ENCODE peak calls at places on chromosome 11, in seven cellular contexts. E is spleen, T is GM12878, Y is K562, F is sigmoid colon, G is HCT116, Z is suprapubic skin. M is an unnamed sample.

GRCh38 chr11:106017088-106017487 is 5.0 kb downstream of the MSANTD4 start:
- DNase-seq in Y (no peak), Z (no peak), G (no peak), F (no peak), T (no peak), E (no peak), M (no peak)

GRCh38 chr11:120280566-120281160 is 40.7 kb downstream of the POU2F3 start:
- DNase-seq in E (no peak), F (no peak), G (no peak), Y (peak; percentile 63), Z (no peak), T (no peak), M (no peak)

GRCh38 chr11:14095882-14096281 is 133.4 kb downstream of the SPON1 start:
- DNase-seq in E (no peak), Y (no peak), F (no peak), Z (no peak), G (no peak), T (no peak), M (no peak)

GRCh38 chr11:66081505-66081904 is 11.4 kb downstream of the PACS1 start:
- DNase-seq in Y (no peak), T (no peak), G (no peak), E (peak; percentile 93), F (peak; percentile 73), Z (peak; percentile 83), M (peak; percentile 92)

GRCh38 chr11:19938051-19938856 is 222.0 kb downstream of the DBX1 start:
- DNase-seq in Y (peak; percentile 83), G (peak; percentile 36), F (no peak), T (no peak), E (no peak), Z (no peak), M (no peak)

GRCh38 chr11:32809313-32809712 is 14.9 kb upstream of the CCDC73 start:
- DNase-seq in Y (peak; percentile 39), Z (no peak), G (peak; percentile 60), E (peak; percentile 79), F (peak; percentile 70), T (no peak), M (peak; percentile 73)

GRCh38 chr11:5204787-5205186 is 4.3 kb upstream of the OR51V1 start:
- DNase-seq in Y (peak; percentile 73), Z (no peak), T (no peak), E (no peak), F (no peak), G (peak; percentile 68), M (no peak)

GRCh38 chr11:57901756-57902155 is 121.9 kb upstream of the OR9Q1 start:
- DNase-seq in Z (no peak), E (no peak), Y (peak; percentile 28), F (no peak), T (no peak), G (no peak), M (no peak)

GRCh38 chr11:62612366-62613274 is at the start of the genes EML3 and ROM1:
- DNase-seq in G (no peak), Y (peak; percentile 95), E (peak; percentile 98), F (peak; percentile 96), T (no peak), Z (peak; percentile 96), M (peak; percentile 76)

GRCh38 chr11:33622231-33622630 is 78.4 kb downstream of the C11orf91 start:
- DNase-seq in Z (no peak), T (no peak), E (no peak), Y (no peak), F (no peak), G (no peak), M (no peak)

GRCh38 chr11:2100361-2101170 is 38.6 kb downstream of the IGF2 start:
- DNase-seq in Y (peak; percentile 49), G (no peak), E (peak; percentile 84), T (no peak), F (peak; percentile 53), Z (peak; percentile 78), M (no peak)

GRCh38 chr11:3136542-3137455 is 28.3 kb downstream of the OSBPL5 start:
- DNase-seq in E (peak; percentile 78), F (peak; percentile 59), G (no peak), Z (peak; percentile 72), T (no peak), Y (no peak), M (no peak)

GRCh38 chr11:13110145-13110544 is 101.0 kb downstream of the RASSF10 start:
- DNase-seq in Z (no peak), E (no peak), T (no peak), G (no peak), Y (no peak), F (no peak), M (no peak)

GRCh38 chr11:31967404-31967950 is 123.4 kb upstream of the RCN1 start:
- DNase-seq in Z (no peak), G (no peak), E (no peak), F (no peak), Y (no peak), T (no peak), M (no peak)

GRCh38 chr11:134581121-134581626 is 169.1 kb upstream of the B3GAT1 start:
- DNase-seq in T (no peak), F (peak; percentile 28), E (no peak), G (no peak), Z (peak; percentile 63), Y (no peak), M (no peak)

GRCh38 chr11:135006800-135007199 is 594.8 kb upstream of the B3GAT1 start:
- DNase-seq in Y (no peak), F (no peak), E (no peak), G (no peak), Z (no peak), T (no peak), M (no peak)

GRCh38 chr11:112004389-112004788 is 20.8 kb upstream of the DLAT start:
- DNase-seq in F (no peak), T (no peak), Z (no peak), Y (peak; percentile 36), G (peak; percentile 10), E (no peak), M (no peak)

GRCh38 chr11:19320764-19321163 is 80.0 kb upstream of the E2F8 start:
- DNase-seq in Y (no peak), T (no peak), G (no peak), Z (no peak), F (no peak), E (no peak), M (no peak)

GRCh38 chr11:120182790-120183491 is 27.9 kb upstream of the OAF start:
- DNase-seq in Y (no peak), F (peak; percentile 66), G (no peak), T (no peak), Z (peak; percentile 74), E (peak; percentile 45), M (no peak)

GRCh38 chr11:129190087-129190486 is 2.0 kb downstream of the ARHGAP32 start:
- DNase-seq in F (no peak), E (no peak), Y (no peak), T (no peak), G (no peak), Z (no peak), M (no peak)

GRCh38 chr11:68263444-68264035 is 8.2 kb downstream of the C11orf24 start:
- DNase-seq in F (no peak), T (no peak), Z (no peak), G (no peak), E (no peak), Y (no peak), M (no peak)

GRCh38 chr11:1226981-1227550 is 4.2 kb downstream of the MUC5B start:
- DNase-seq in Z (peak; percentile 76), Y (peak; percentile 60), E (peak; percentile 62), F (peak; percentile 61), G (no peak), T (no peak), M (no peak)

GRCh38 chr11:113114452-113115027 is 153.3 kb downstream of the NCAM1 start:
- DNase-seq in Z (no peak), Y (no peak), E (no peak), G (no peak), T (no peak), F (peak; percentile 71), M (peak; percentile 27)

GRCh38 chr11:125167292-125167953 is 2.9 kb downstream of the PKNOX2 start:
- DNase-seq in Z (no peak), G (no peak), T (no peak), F (peak; percentile 77), Y (no peak), E (peak; percentile 72), M (no peak)
- TF ChIP-seq POLR2A in Z (no peak), G (no peak), T (no peak), F (no peak), Y (no peak), E (no peak), M (no peak)

GRCh38 chr11:108233277-108233945 is 10.5 kb downstream of the ATM start:
- DNase-seq in E (no peak), Z (no peak), G (no peak), F (no peak), Y (no peak), T (no peak), M (no peak)

GRCh38 chr11:108235633-108236032 is 12.8 kb downstream of the ATM start:
- DNase-seq in G (no peak), T (no peak), E (no peak), Y (no peak), F (no peak), Z (no peak), M (no peak)

GRCh38 chr11:108239076-108239475 is 16.2 kb downstream of the ATM start:
- DNase-seq in G (no peak), F (no peak), Y (no peak), Z (no peak), T (no peak), E (no peak), M (no peak)

GRCh38 chr11:108237058-108237481 is 14.2 kb downstream of the ATM start:
- DNase-seq in Y (no peak), Z (no peak), F (no peak), G (no peak), T (no peak), E (no peak), M (no peak)

DNA sequence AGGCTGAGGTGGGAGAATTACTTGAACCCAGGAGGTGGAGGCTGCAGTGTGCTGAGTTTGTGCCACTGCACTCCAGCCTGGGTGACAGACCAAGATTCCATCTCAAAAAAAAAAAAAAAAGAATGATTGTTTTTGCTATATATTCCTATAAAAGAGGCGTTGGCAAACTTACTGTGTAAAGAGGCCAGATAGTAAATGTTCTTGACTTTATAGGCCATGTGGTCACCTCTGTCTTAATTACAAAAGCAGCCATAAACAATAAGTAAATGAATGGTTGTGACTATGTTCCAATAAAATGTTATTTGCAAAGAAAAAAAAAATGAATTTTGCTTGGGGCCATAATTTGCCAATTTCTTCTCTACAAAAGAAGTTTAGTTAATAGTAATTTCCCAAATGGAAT is 12.3 kb downstream of the ATM start:
- DNase-seq in E (no peak), Z (no peak), F (no peak), G (no peak), Y (no peak), T (no peak), M (no peak)
- TF ChIP-seq POLR2AphosphoS5 in E (no peak), Z (no peak), F (no peak), G (no peak), Y (no peak), T (no peak), M (peak; percentile 43)

GRCh38 chr11:76783901-76784813 is 1.0 kb downstream of the TSKU start:
- DNase-seq in T (no peak), G (peak; percentile 55), E (peak; percentile 74), Z (no peak), F (peak; percentile 81), Y (peak; percentile 81), M (peak; percentile 50)
- TF ChIP-seq POLR2A in T (no peak), G (no peak), E (no peak), Z (no peak), F (no peak), Y (peak; percentile 45), M (peak; percentile 62)

DNA sequence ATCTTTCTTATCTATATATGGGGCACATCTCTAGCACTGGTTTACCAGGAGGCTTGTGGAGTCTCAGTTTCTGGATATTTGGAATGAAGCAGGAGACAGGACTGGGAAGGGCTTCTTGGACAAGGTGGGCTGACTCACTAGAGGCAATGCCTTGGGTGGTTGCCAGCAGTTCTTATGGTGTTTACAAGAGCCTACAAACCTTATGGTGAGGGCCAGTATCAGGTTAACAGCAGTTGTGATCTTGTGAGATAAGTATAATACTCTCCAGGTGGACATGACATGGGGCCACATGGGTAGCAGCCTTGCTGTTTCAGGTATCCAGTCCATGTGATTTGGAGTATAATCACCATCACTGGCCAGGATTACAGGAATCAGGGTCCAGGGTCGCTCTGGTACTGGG is 10.2 kb downstream of the FUT4 start:
- DNase-seq in T (no peak), Z (no peak), G (no peak), E (no peak), F (no peak), Y (no peak), M (no peak)
- TF ChIP-seq POLR2AphosphoS5 in T (no peak), Z (no peak), G (no peak), E (no peak), F (no peak), Y (no peak), M (no peak)